ENCODE peak calls at places on chromosomes 6 and 20, in six cellular contexts. R, O, N, G, H and M are unnamed samples.
A peak's percentile ranks its signal among the peaks of the same experiment; 100 is the strongest.

GRCh38 chr6:169253745-169254238 is at the start of gene THBS2:
- DNase-seq in R (peak; percentile 55), H (no peak), N (peak; percentile 96), O (peak; percentile 49), G (peak; percentile 65), M (peak; percentile 94)

GRCh38 chr6:71091946-71092345 is 135.1 kb upstream of the B3GAT2 start:
- DNase-seq in R (no peak), G (no peak), H (no peak), O (no peak), N (no peak), M (no peak)

GRCh38 chr6:131717815-131718214 is 7.0 kb upstream of the CTAGE9 start:
- DNase-seq in R (no peak), O (no peak), N (no peak), H (peak; percentile 17), G (no peak), M (no peak)

GRCh38 chr6:132820629-132821381 is 6.4 kb downstream of the RPS12 start:
- DNase-seq in O (no peak), N (peak; percentile 8), H (peak; percentile 20), R (no peak), G (no peak), M (no peak)

GRCh38 chr6:34032856-34033255 is 113.0 kb downstream of the GRM4 start:
- DNase-seq in H (no peak), R (no peak), N (no peak), G (no peak), O (no peak), M (no peak)

GRCh38 chr6:44128020-44128917 is 915 bp downstream of the TMEM63B start:
- DNase-seq in O (peak; percentile 58), H (peak; percentile 35), R (no peak), N (no peak), G (peak; percentile 74), M (no peak)

GRCh38 chr6:82078286-82078908 is 169.1 kb downstream of the IBTK start:
- DNase-seq in R (no peak), H (no peak), O (no peak), N (no peak), G (no peak), M (peak; percentile 29)

GRCh38 chr20:44979090-44979621 is 12.8 kb downstream of the STK4 start:
- DNase-seq in N (peak; percentile 53), O (peak; percentile 87), H (no peak), G (no peak), R (no peak), M (peak; percentile 23)

GRCh38 chr6:15255481-15256414 is 9.9 kb downstream of the JARID2 start:
- DNase-seq in G (peak; percentile 38), R (no peak), H (no peak), N (no peak), O (peak; percentile 80), M (no peak)

GRCh38 chr20:36318166-36318565 is 12.0 kb downstream of the DLGAP4 start:
- DNase-seq in R (no peak), G (no peak), O (no peak), H (no peak), N (no peak), M (no peak)

GRCh38 chr20:64005394-64005793 is 24.5 kb downstream of the PRPF6 start:
- DNase-seq in O (no peak), G (no peak), H (no peak), N (no peak), R (no peak), M (no peak)

GRCh38 chr6:125095501-125096301 is 57.9 kb upstream of the TPD52L1 start:
- DNase-seq in R (peak; percentile 67), N (peak; percentile 75), O (no peak), G (no peak), H (no peak), M (peak; percentile 88)

GRCh38 chr6:15796130-15796766 is 133.4 kb upstream of the DTNBP1 start:
- DNase-seq in G (no peak), N (no peak), R (no peak), H (no peak), O (no peak), M (no peak)

GRCh38 chr20:61350500-61351250 is 98.6 kb downstream of the CDH4 start:
- DNase-seq in N (no peak), O (no peak), H (no peak), R (no peak), G (no peak), M (no peak)

GRCh38 chr6:502761-503160 is 111.2 kb downstream of the IRF4 start:
- DNase-seq in R (no peak), H (no peak), O (no peak), G (no peak), N (no peak), M (no peak)

GRCh38 chr20:63321148-63321831 is 28.3 kb downstream of the COL20A1 start:
- DNase-seq in R (no peak), H (no peak), N (peak; percentile 22), O (no peak), G (no peak), M (peak; percentile 35)

GRCh38 chr20:41572010-41572572 is 46.1 kb downstream of the CHD6 start:
- DNase-seq in N (no peak), H (no peak), G (no peak), O (no peak), R (no peak), M (no peak)

GRCh38 chr6:147005499-147005898 is 198.7 kb upstream of the STXBP5 start:
- DNase-seq in N (no peak), G (no peak), R (no peak), H (no peak), O (no peak), M (no peak)

GRCh38 chr20:14117768-14118167 is 122.5 kb downstream of the MACROD2 start:
- DNase-seq in O (no peak), R (no peak), N (no peak), H (no peak), G (no peak), M (no peak)

GRCh38 chr6:100657678-100658330 is 193.1 kb upstream of the SIM1 start:
- DNase-seq in O (no peak), G (no peak), N (no peak), H (no peak), R (no peak), M (peak; percentile 25)

DNA sequence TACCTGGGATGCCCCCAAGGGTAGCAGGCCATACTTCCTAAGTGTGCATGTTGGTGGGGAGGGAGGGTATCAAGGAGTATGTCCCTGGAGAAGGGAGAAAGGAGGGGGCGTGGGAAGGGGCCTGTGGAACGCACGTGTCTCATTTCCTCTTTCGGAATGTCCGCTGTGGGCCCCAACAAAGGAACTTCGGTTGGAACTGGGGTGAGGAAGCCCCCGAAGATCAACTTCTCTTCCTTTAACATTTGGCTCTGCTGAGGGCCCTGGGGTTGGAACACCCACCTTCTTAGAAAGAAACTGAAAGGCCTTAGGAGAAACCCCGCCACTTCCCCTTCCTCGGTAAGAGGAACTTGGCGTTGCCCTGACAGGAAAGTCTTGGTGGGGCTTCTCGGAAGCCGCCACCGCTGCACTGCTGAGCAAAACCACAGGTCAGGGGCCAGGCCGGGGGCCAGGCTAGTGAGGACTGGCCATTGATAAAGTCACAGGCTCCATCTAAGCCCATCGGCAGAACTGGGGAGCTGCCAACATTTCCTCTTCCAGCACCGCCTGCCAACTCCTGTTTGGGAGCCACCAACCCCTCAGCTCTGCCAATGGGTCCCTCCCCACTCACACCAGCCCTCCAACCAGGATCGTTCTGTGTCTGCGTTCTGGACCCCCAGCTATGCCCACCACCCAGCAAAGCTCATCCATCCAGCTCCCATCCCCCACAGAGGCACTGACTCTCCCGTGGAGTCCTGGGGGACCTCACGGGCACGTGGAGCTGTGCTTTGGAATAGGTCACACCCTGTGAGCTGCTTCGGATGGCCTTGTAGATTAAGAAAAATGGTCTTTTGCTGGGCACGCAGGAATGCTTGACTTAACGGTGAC is 44.8 kb downstream of the FGD2 start:
- DNase-seq in O (peak; percentile 89), H (no peak), N (no peak), G (no peak), R (no peak), M (no peak)
- H3K4me3 ChIP-seq in O (peak overlapping the region; percentile 7), H (no peak overlapping the region), N (no peak overlapping the region), G (no peak overlapping the region), R (no peak overlapping the region), M (no peak overlapping the region)

GRCh38 chr20:288956-289692 is 1.4 kb downstream of the C20orf96 start:
- DNase-seq in H (no peak), N (no peak), O (no peak), G (no peak), R (no peak), M (no peak)
- H3K4me3 ChIP-seq in H (peak overlapping the region; percentile 63), N (peak overlapping the region; percentile 85), O (no peak overlapping the region), G (peak overlapping the region; percentile 78), R (peak overlapping the region; percentile 87), M (no peak overlapping the region)

DNA sequence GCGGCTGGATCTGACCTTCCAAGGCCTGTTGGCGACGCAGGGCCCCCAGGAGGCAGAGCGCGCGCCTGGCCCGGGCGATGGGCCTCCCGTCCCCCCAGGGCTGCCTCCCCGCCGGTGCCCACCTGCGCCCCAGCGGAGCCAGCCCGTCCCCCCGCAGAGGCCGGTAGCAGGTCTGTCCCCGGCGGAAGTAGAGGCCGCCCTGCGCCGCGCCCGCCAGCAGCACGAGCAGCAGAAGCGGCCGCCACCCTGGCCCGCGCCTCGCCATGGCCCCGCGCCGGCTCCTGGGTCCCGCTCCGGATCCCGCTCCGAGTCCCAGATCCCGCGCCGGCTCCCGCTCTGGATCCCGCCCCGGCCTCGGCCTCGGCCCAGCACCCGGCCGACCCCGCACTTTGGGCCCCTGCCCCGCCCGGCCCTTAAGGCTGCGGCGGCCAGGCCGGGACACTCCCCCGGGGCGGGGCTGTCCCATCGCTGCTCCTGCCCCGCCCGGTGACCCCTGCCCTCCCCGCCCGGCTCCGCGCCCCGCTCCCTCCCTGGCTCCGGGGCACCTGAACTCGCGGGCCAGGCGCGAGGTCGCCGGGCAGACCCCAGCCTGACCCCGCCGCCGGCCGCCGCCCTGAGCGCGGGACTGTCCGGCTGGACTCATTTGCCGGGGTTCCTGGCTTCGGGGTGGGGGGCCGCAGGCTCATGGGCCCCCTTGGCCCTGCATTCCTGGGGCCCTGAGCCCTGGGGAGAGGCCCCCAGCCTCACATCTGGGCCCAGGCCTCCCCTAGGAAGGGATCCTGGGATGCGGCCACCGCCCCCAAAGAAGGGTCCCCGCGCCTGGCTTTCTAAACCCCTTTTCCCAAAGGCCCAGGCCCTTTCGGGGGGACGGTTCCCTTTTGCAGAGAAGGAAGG is at the start of gene CTSZ:
- DNase-seq in R (no peak), H (no peak), N (no peak), G (peak; percentile 81), O (peak; percentile 90), M (peak; percentile 57)
- H3K4me3 ChIP-seq in R (peak within 1 kb of the TSS; percentile 66), H (no peak within 1 kb of the TSS), N (peak within 1 kb of the TSS; percentile 60), G (peak within 1 kb of the TSS; percentile 56), O (peak within 1 kb of the TSS; percentile 87), M (peak within 1 kb of the TSS; percentile 85)

GRCh38 chr6:109475625-109476024 is 7.4 kb downstream of the ZBTB24 start:
- DNase-seq in O (no peak), R (no peak), N (no peak), H (no peak), G (no peak), M (no peak)

GRCh38 chr6:109478222-109478805 is 4.7 kb downstream of the ZBTB24 start:
- DNase-seq in O (no peak), R (no peak), N (no peak), H (no peak), G (no peak), M (peak; percentile 86)

GRCh38 chr6:109477184-109477583 is 5.8 kb downstream of the ZBTB24 start:
- DNase-seq in R (no peak), O (no peak), N (no peak), G (no peak), H (no peak), M (no peak)

GRCh38 chr6:109478848-109479624 is 4.0 kb downstream of the ZBTB24 start:
- DNase-seq in G (no peak), N (no peak), H (peak; percentile 50), R (no peak), O (no peak), M (no peak)

DNA sequence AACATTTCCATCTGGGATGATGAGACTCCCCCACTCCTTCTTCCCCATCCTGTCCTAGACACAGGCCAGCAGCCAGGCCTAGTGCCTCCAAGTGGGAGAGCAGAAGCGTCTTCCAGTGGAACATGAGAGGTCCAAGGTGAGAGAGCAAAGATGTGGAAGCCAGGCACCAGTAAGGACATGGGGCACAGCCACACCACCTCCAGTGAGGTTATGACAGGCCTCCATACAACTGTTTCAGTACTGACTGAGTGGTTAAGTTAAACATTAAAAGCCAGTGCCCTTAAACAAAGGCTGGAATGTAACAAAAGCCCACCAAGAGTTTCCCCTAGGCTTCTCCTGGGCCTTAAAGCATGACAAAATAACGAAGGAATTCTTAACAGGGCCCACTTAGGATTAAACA is 5.3 kb downstream of the ZBTB24 start:
- DNase-seq in G (peak; percentile 61), N (no peak), H (peak; percentile 40), O (no peak), R (no peak), M (no peak)
- H3K4me3 ChIP-seq in G (peak overlapping the region; percentile 35), N (no peak overlapping the region), H (no peak overlapping the region), O (no peak overlapping the region), R (no peak overlapping the region), M (peak overlapping the region; percentile 26)